ENCODE peak calls at places on chromosomes 2 and 18, in five cellular contexts. One of them, this sample, is unnamed.

GRCh38 chr2:105179469-105180372 is 61.8 kb upstream of the GPR45 start:
- DNase-seq in Calu3: peak; percentile 69
- DNase-seq in WERI-Rb-1: peak; percentile 28
- DNase-seq in psoas muscle: no peak
- DNase-seq in heart right ventricle: no peak
- DNase-seq in this sample: no peak

GRCh38 chr2:191061381-191061982 is 47.5 kb upstream of the STAT1 start:
- DNase-seq in Calu3: no peak
- DNase-seq in WERI-Rb-1: no peak
- DNase-seq in psoas muscle: no peak
- DNase-seq in heart right ventricle: no peak
- DNase-seq in this sample: no peak

GRCh38 chr18:58349650-58350049 is 279.2 kb downstream of the ALPK2 start:
- DNase-seq in Calu3: no peak
- DNase-seq in WERI-Rb-1: no peak
- DNase-seq in psoas muscle: no peak
- DNase-seq in heart right ventricle: no peak
- DNase-seq in this sample: no peak

GRCh38 chr2:127384529-127384928 is 3.2 kb downstream of the MAP3K2 start:
- DNase-seq in Calu3: no peak
- DNase-seq in WERI-Rb-1: no peak
- DNase-seq in psoas muscle: no peak
- DNase-seq in heart right ventricle: no peak
- DNase-seq in this sample: no peak

GRCh38 chr2:64721326-64721633 is 67.6 kb upstream of the SERTAD2 start:
- DNase-seq in Calu3: no peak
- DNase-seq in WERI-Rb-1: no peak
- DNase-seq in psoas muscle: no peak
- DNase-seq in heart right ventricle: no peak
- DNase-seq in this sample: no peak

GRCh38 chr18:58789856-58790255 is 74.8 kb upstream of the ZNF532 start:
- DNase-seq in Calu3: peak; percentile 36
- DNase-seq in WERI-Rb-1: no peak
- DNase-seq in psoas muscle: no peak
- DNase-seq in heart right ventricle: peak; percentile 23
- DNase-seq in this sample: no peak

GRCh38 chr18:45222200-45222599 is 393.1 kb upstream of the SLC14A2 start:
- DNase-seq in Calu3: no peak
- DNase-seq in WERI-Rb-1: no peak
- DNase-seq in psoas muscle: no peak
- DNase-seq in heart right ventricle: no peak
- DNase-seq in this sample: no peak

GRCh38 chr18:54532962-54533361 is 58.1 kb upstream of the DYNAP start:
- DNase-seq in Calu3: no peak
- DNase-seq in WERI-Rb-1: no peak
- DNase-seq in psoas muscle: no peak
- DNase-seq in heart right ventricle: no peak
- DNase-seq in this sample: no peak

GRCh38 chr2:179886-180285 is 83.9 kb downstream of the SH3YL1 start:
- DNase-seq in Calu3: no peak
- DNase-seq in WERI-Rb-1: no peak
- DNase-seq in psoas muscle: no peak
- DNase-seq in heart right ventricle: no peak
- DNase-seq in this sample: no peak

GRCh38 chr2:51707625-51708024 is 675.7 kb upstream of the NRXN1 start:
- DNase-seq in Calu3: no peak
- DNase-seq in WERI-Rb-1: no peak
- DNase-seq in psoas muscle: no peak
- DNase-seq in heart right ventricle: no peak
- DNase-seq in this sample: no peak
- TF ChIP-seq CTCF in Calu3: no peak
- TF ChIP-seq CTCF in WERI-Rb-1: no peak
- TF ChIP-seq CTCF in psoas muscle: no peak
- TF ChIP-seq CTCF in heart right ventricle: no peak
- TF ChIP-seq CTCF in this sample: no peak

DNA sequence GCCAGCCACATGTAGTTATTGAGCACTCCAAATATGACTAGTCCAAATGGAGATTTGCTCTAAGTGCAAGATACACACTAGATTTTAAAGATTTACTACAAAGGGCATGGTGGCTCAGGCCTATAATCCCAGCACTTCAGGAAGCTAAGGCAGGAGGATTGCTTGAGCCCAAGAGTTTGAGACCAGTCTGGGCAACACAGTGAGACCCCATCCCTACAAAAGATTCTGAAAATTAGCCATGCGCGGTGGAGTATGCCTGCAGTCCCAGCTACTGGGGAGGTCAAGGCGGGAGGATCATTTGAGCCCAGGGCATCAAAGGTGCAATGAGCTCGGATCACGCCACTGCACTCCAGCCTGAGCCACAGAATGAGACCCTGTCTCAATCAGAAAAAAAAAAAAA is 93.5 kb upstream of the HNRNPA3 start:
- DNase-seq in Calu3: no peak
- DNase-seq in WERI-Rb-1: no peak
- DNase-seq in psoas muscle: no peak
- DNase-seq in heart right ventricle: no peak
- DNase-seq in this sample: no peak
- TF ChIP-seq CTCF in Calu3: no peak
- TF ChIP-seq CTCF in WERI-Rb-1: no peak
- TF ChIP-seq CTCF in psoas muscle: no peak
- TF ChIP-seq CTCF in heart right ventricle: no peak
- TF ChIP-seq CTCF in this sample: no peak

GRCh38 chr2:30686669-30687068 is 120.6 kb downstream of the CAPN13 start:
- DNase-seq in Calu3: no peak
- DNase-seq in WERI-Rb-1: no peak
- DNase-seq in psoas muscle: no peak
- DNase-seq in heart right ventricle: no peak
- DNase-seq in this sample: no peak

GRCh38 chr2:30684996-30685395 is 122.2 kb downstream of the CAPN13 start:
- DNase-seq in Calu3: no peak
- DNase-seq in WERI-Rb-1: no peak
- DNase-seq in psoas muscle: no peak
- DNase-seq in heart right ventricle: no peak
- DNase-seq in this sample: no peak

GRCh38 chr2:30684026-30684425 is 123.2 kb downstream of the CAPN13 start:
- DNase-seq in Calu3: no peak
- DNase-seq in WERI-Rb-1: no peak
- DNase-seq in psoas muscle: no peak
- DNase-seq in heart right ventricle: no peak
- DNase-seq in this sample: no peak

GRCh38 chr2:30684546-30684945 is 122.7 kb downstream of the CAPN13 start:
- DNase-seq in Calu3: no peak
- DNase-seq in WERI-Rb-1: no peak
- DNase-seq in psoas muscle: no peak
- DNase-seq in heart right ventricle: no peak
- DNase-seq in this sample: no peak

DNA sequence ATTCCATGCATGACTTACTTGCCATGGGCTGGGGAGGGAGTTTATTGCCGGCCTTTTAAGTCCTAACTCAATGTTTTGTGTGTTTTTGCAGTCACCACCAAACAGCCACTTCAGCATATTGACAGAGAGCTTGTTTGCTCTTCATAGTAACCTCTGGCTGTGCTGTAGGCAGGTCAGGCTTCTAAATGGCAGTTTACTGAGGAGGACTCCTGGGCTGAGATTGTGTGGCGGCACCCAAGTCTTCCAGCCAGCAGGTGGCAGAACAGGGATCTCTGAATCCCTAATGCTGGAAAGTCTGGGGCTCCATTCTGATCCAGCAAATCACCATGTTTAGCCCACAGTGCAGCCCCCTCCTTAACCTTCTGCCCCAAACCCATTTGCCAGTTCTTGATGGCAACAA is 121.2 kb downstream of the CAPN13 start:
- DNase-seq in Calu3: no peak
- DNase-seq in WERI-Rb-1: peak; percentile 61
- DNase-seq in psoas muscle: no peak
- DNase-seq in heart right ventricle: no peak
- DNase-seq in this sample: peak; percentile 73
- TF ChIP-seq CTCF in Calu3: no peak
- TF ChIP-seq CTCF in WERI-Rb-1: peak; percentile 68
- TF ChIP-seq CTCF in psoas muscle: no peak
- TF ChIP-seq CTCF in heart right ventricle: no peak
- TF ChIP-seq CTCF in this sample: peak; percentile 80

GRCh38 chr2:10162586-10163497 is 40.3 kb downstream of the RRM2 start:
- DNase-seq in Calu3: peak; percentile 23
- DNase-seq in WERI-Rb-1: peak; percentile 65
- DNase-seq in psoas muscle: no peak
- DNase-seq in heart right ventricle: no peak
- DNase-seq in this sample: no peak
- TF ChIP-seq CTCF in Calu3: no peak
- TF ChIP-seq CTCF in WERI-Rb-1: peak; percentile 54
- TF ChIP-seq CTCF in psoas muscle: no peak
- TF ChIP-seq CTCF in heart right ventricle: no peak
- TF ChIP-seq CTCF in this sample: peak; percentile 42